ENCODE peak calls at places on chromosome 1, in six cellular contexts. One of them, this sample, is unnamed.
A peak's percentile ranks its signal among the peaks of the same experiment; 100 is the strongest.

GRCh38 chr1:155463865-155464264 is 98.7 kb downstream of the ASH1L start:
- DNase-seq in stomach: no peak
- DNase-seq in BE2C: no peak
- DNase-seq in Calu3: no peak
- DNase-seq in CD8-positive, alpha-beta T cell: no peak
- DNase-seq in BJ: peak; percentile 26
- DNase-seq in this sample: no peak

GRCh38 chr1:1440262-1440772 is 4.8 kb downstream of the VWA1 start:
- DNase-seq in Calu3: no peak
- DNase-seq in BE2C: no peak
- DNase-seq in stomach: no peak
- DNase-seq in CD8-positive, alpha-beta T cell: no peak
- DNase-seq in BJ: no peak
- DNase-seq in this sample: no peak

GRCh38 chr1:84524590-84524989 is 18.2 kb upstream of the GNG5 start:
- DNase-seq in BE2C: no peak
- DNase-seq in Calu3: no peak
- DNase-seq in stomach: no peak
- DNase-seq in CD8-positive, alpha-beta T cell: no peak
- DNase-seq in BJ: no peak
- DNase-seq in this sample: no peak

GRCh38 chr1:214515544-214516433 is 35.6 kb downstream of the PTPN14 start:
- DNase-seq in BJ: no peak
- DNase-seq in BE2C: no peak
- DNase-seq in stomach: no peak
- DNase-seq in CD8-positive, alpha-beta T cell: no peak
- DNase-seq in Calu3: no peak
- DNase-seq in this sample: no peak

GRCh38 chr1:113515498-113515897 is 125.2 kb downstream of the MAGI3 start:
- DNase-seq in Calu3: no peak
- DNase-seq in BJ: no peak
- DNase-seq in CD8-positive, alpha-beta T cell: no peak
- DNase-seq in BE2C: no peak
- DNase-seq in stomach: no peak
- DNase-seq in this sample: no peak

GRCh38 chr1:203519053-203519770 is 25.3 kb downstream of the OPTC start:
- DNase-seq in stomach: peak; percentile 73
- DNase-seq in Calu3: peak; percentile 35
- DNase-seq in BE2C: no peak
- DNase-seq in CD8-positive, alpha-beta T cell: no peak
- DNase-seq in BJ: no peak
- DNase-seq in this sample: no peak

GRCh38 chr1:174964261-174964984 is 35.3 kb upstream of the CACYBP start:
- DNase-seq in stomach: no peak
- DNase-seq in Calu3: peak; percentile 21
- DNase-seq in CD8-positive, alpha-beta T cell: no peak
- DNase-seq in BJ: no peak
- DNase-seq in BE2C: no peak
- DNase-seq in this sample: no peak

GRCh38 chr1:27621067-27621920 is 13.7 kb downstream of the FGR start:
- DNase-seq in stomach: peak; percentile 62
- DNase-seq in CD8-positive, alpha-beta T cell: no peak
- DNase-seq in BJ: no peak
- DNase-seq in Calu3: no peak
- DNase-seq in BE2C: no peak
- DNase-seq in this sample: no peak

GRCh38 chr1:212487774-212488435 is 55.2 kb downstream of the NENF start:
- DNase-seq in Calu3: no peak
- DNase-seq in BJ: no peak
- DNase-seq in CD8-positive, alpha-beta T cell: no peak
- DNase-seq in BE2C: no peak
- DNase-seq in stomach: no peak
- DNase-seq in this sample: no peak

GRCh38 chr1:87325982-87326738 is 2.5 kb upstream of the LMO4 start:
- DNase-seq in BJ: no peak
- DNase-seq in Calu3: peak; percentile 66
- DNase-seq in BE2C: peak; percentile 28
- DNase-seq in CD8-positive, alpha-beta T cell: peak; percentile 59
- DNase-seq in stomach: peak; percentile 30
- DNase-seq in this sample: no peak

GRCh38 chr1:155064109-155064812 is 721 bp downstream of the EFNA4 start:
- DNase-seq in BE2C: peak; percentile 49
- DNase-seq in CD8-positive, alpha-beta T cell: no peak
- DNase-seq in Calu3: no peak
- DNase-seq in BJ: no peak
- DNase-seq in stomach: no peak
- DNase-seq in this sample: no peak

GRCh38 chr1:99843760-99844159 is 6.4 kb upstream of the AGL start:
- DNase-seq in CD8-positive, alpha-beta T cell: no peak
- DNase-seq in BE2C: no peak
- DNase-seq in BJ: no peak
- DNase-seq in stomach: no peak
- DNase-seq in Calu3: no peak
- DNase-seq in this sample: no peak

GRCh38 chr1:229199261-229199850 is 71.6 kb upstream of the RAB4A start:
- DNase-seq in CD8-positive, alpha-beta T cell: no peak
- DNase-seq in BJ: no peak
- DNase-seq in Calu3: peak; percentile 73
- DNase-seq in stomach: peak; percentile 72
- DNase-seq in BE2C: no peak
- DNase-seq in this sample: no peak

GRCh38 chr1:151062738-151063371 is 2.7 kb downstream of the MLLT11 start:
- DNase-seq in Calu3: no peak
- DNase-seq in CD8-positive, alpha-beta T cell: no peak
- DNase-seq in stomach: no peak
- DNase-seq in BE2C: peak; percentile 45
- DNase-seq in BJ: peak; percentile 58
- DNase-seq in this sample: no peak

GRCh38 chr1:29145739-29146437 is 22.2 kb upstream of the TMEM200B start:
- DNase-seq in CD8-positive, alpha-beta T cell: no peak
- DNase-seq in stomach: peak; percentile 20
- DNase-seq in BJ: peak; percentile 55
- DNase-seq in Calu3: no peak
- DNase-seq in BE2C: no peak
- DNase-seq in this sample: no peak

GRCh38 chr1:210587547-210587946 is 258.8 kb downstream of the HHAT start:
- DNase-seq in Calu3: no peak
- DNase-seq in BJ: no peak
- DNase-seq in BE2C: no peak
- DNase-seq in stomach: no peak
- DNase-seq in CD8-positive, alpha-beta T cell: no peak
- DNase-seq in this sample: no peak

GRCh38 chr1:201395936-201396335 is 3.2 kb downstream of the LAD1 start:
- DNase-seq in Calu3: no peak
- DNase-seq in BE2C: no peak
- DNase-seq in BJ: no peak
- DNase-seq in CD8-positive, alpha-beta T cell: no peak
- DNase-seq in stomach: no peak
- DNase-seq in this sample: no peak

GRCh38 chr1:153572569-153573015 is 6.9 kb upstream of the S100A2 start:
- DNase-seq in BJ: no peak
- DNase-seq in Calu3: peak; percentile 92
- DNase-seq in stomach: peak; percentile 91
- DNase-seq in BE2C: peak; percentile 79
- DNase-seq in CD8-positive, alpha-beta T cell: peak; percentile 39
- DNase-seq in this sample: no peak

GRCh38 chr1:219518168-219518905 is 94.6 kb downstream of the ZC3H11B start:
- DNase-seq in BJ: peak; percentile 42
- DNase-seq in stomach: no peak
- DNase-seq in BE2C: no peak
- DNase-seq in Calu3: peak; percentile 53
- DNase-seq in CD8-positive, alpha-beta T cell: no peak
- DNase-seq in this sample: no peak

GRCh38 chr1:201103666-201104065 is 8.6 kb downstream of the CACNA1S start:
- DNase-seq in Calu3: no peak
- DNase-seq in CD8-positive, alpha-beta T cell: no peak
- DNase-seq in BJ: no peak
- DNase-seq in stomach: no peak
- DNase-seq in BE2C: no peak
- DNase-seq in this sample: no peak

DNA sequence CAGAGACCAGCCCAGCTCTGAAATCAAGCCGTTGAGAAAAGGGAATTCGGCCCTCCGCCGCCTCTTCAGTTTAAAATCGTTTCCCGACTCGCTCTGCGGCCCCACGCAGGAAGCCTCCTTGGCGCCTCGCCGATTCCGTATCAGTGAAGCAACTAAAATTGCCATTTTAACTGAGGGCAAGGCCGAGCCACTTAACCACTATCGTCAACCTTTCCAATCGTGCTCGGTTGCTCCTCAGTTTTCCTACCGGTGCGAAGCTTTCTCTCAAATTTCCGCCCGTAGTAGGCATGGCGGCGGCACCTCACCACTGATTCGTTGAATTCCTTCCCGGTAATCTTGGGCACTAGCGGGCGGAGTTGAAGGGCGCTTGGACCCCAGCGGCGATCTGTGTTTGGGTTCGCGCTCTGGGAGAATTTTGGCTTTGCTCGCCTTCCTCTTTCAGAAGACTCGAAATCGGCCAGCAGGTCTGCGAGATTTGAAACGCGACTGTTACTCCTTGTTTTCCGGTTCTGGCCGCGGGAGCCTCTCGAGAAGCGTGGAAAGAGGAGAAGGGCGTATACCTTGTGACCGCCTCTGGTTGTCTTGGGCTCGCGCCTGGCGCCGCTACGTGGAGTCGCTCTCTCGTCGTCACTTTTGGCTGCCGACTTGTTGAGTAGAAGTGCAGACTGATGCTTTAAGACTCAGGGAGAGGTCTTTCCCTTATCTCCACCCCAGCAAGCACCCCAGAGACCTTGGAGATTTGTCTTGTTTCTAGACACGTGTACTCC is at the start of the genes CENPL and DARS2:
- DNase-seq in Calu3: peak; percentile 93
- DNase-seq in BJ: peak; percentile 93
- DNase-seq in stomach: peak; percentile 98
- DNase-seq in BE2C: peak; percentile 95
- DNase-seq in CD8-positive, alpha-beta T cell: peak; percentile 85
- DNase-seq in this sample: peak; percentile 77
- TF ChIP-seq CTCF in Calu3: no peak
- TF ChIP-seq CTCF in BJ: no peak
- TF ChIP-seq CTCF in stomach: no peak
- TF ChIP-seq CTCF in BE2C: no peak
- TF ChIP-seq CTCF in CD8-positive, alpha-beta T cell: no peak
- TF ChIP-seq CTCF in this sample: no peak

DNA sequence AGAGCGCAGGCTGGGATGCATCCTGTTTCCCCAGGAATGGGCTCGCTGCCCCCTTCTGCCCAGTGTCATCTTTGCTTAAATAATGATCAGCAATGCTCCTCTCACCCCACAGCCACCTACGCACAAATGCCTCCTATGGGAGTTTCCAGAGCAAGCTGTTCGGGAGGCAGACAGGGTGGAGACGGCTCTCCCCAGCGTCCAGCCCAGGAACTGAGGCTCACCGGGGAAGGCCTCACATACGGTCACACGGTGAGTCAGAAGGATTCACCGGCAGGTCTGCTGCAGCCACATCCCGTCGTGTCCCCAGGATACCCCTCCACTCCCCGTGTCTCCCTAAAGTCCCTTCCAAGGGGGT is 40.3 kb upstream of the RUNX3 start:
- DNase-seq in stomach: no peak
- DNase-seq in BJ: no peak
- DNase-seq in Calu3: peak; percentile 28
- DNase-seq in BE2C: no peak
- DNase-seq in CD8-positive, alpha-beta T cell: no peak
- DNase-seq in this sample: no peak
- TF ChIP-seq CTCF in stomach: no peak
- TF ChIP-seq CTCF in BJ: no peak
- TF ChIP-seq CTCF in Calu3: no peak
- TF ChIP-seq CTCF in BE2C: no peak
- TF ChIP-seq CTCF in CD8-positive, alpha-beta T cell: no peak
- TF ChIP-seq CTCF in this sample: no peak

GRCh38 chr1:97196825-97197516 is 475.4 kb downstream of the PTBP2 start:
- DNase-seq in stomach: no peak
- DNase-seq in CD8-positive, alpha-beta T cell: no peak
- DNase-seq in BE2C: no peak
- DNase-seq in BJ: no peak
- DNase-seq in Calu3: no peak
- DNase-seq in this sample: no peak

GRCh38 chr1:97190326-97190725 is 468.7 kb downstream of the PTBP2 start:
- DNase-seq in Calu3: no peak
- DNase-seq in stomach: no peak
- DNase-seq in BJ: no peak
- DNase-seq in CD8-positive, alpha-beta T cell: no peak
- DNase-seq in BE2C: no peak
- DNase-seq in this sample: no peak

GRCh38 chr1:97192872-97193572 is 471.4 kb downstream of the PTBP2 start:
- DNase-seq in BE2C: no peak
- DNase-seq in CD8-positive, alpha-beta T cell: no peak
- DNase-seq in Calu3: peak; percentile 50
- DNase-seq in BJ: peak; percentile 71
- DNase-seq in stomach: peak; percentile 55
- DNase-seq in this sample: no peak
- TF ChIP-seq CTCF in BE2C: no peak
- TF ChIP-seq CTCF in CD8-positive, alpha-beta T cell: no peak
- TF ChIP-seq CTCF in Calu3: no peak
- TF ChIP-seq CTCF in BJ: peak; percentile 25
- TF ChIP-seq CTCF in stomach: no peak
- TF ChIP-seq CTCF in this sample: no peak

GRCh38 chr1:7388141-7388487 is 383.0 kb upstream of the VAMP3 start:
- DNase-seq in BE2C: no peak
- DNase-seq in stomach: peak; percentile 26
- DNase-seq in Calu3: no peak
- DNase-seq in CD8-positive, alpha-beta T cell: no peak
- DNase-seq in BJ: no peak
- DNase-seq in this sample: no peak

GRCh38 chr1:7389786-7390603 is 381.1 kb upstream of the VAMP3 start:
- DNase-seq in BE2C: no peak
- DNase-seq in stomach: peak; percentile 21
- DNase-seq in Calu3: no peak
- DNase-seq in BJ: no peak
- DNase-seq in CD8-positive, alpha-beta T cell: no peak
- DNase-seq in this sample: no peak

GRCh38 chr1:7388488-7389185 is 382.5 kb upstream of the VAMP3 start:
- DNase-seq in stomach: peak; percentile 21
- DNase-seq in BJ: no peak
- DNase-seq in CD8-positive, alpha-beta T cell: no peak
- DNase-seq in BE2C: peak; percentile 63
- DNase-seq in Calu3: no peak
- DNase-seq in this sample: no peak

GRCh38 chr1:7390604-7391000 is 380.5 kb upstream of the VAMP3 start:
- DNase-seq in BJ: no peak
- DNase-seq in Calu3: no peak
- DNase-seq in stomach: peak; percentile 10
- DNase-seq in CD8-positive, alpha-beta T cell: no peak
- DNase-seq in BE2C: no peak
- DNase-seq in this sample: no peak

DNA sequence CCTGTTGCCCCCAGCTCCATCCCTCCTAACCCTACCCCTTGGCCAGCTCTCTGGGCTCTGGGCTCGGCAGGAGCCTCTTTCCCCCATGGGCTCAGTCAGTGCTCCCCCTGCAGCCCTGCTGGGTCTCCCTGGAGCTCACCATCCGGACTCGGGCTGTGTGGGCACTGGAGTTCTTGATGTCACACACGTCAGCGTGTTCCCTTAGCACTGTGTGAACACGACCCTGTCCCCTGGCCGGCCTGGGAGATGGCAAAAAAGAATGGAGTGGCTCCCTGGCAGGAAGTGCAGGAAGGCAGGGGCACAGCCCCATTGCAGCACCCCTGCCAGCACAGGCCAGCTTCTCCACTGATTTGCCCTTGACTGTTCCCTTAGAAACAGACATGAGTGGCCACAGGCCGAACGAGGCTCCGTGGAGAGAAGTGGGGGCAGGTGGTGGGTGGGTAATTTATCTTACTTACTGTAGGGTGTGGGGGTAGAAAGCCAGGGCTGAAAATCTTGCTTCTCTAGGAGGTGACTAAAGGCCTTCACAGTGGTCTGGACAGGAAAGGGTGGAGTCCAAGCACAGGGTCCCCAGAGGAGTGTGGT is 381.8 kb upstream of the VAMP3 start:
- DNase-seq in BE2C: peak; percentile 22
- DNase-seq in Calu3: no peak
- DNase-seq in CD8-positive, alpha-beta T cell: no peak
- DNase-seq in BJ: no peak
- DNase-seq in stomach: peak; percentile 17
- DNase-seq in this sample: no peak
- TF ChIP-seq CTCF in BE2C: no peak
- TF ChIP-seq CTCF in Calu3: no peak
- TF ChIP-seq CTCF in CD8-positive, alpha-beta T cell: no peak
- TF ChIP-seq CTCF in BJ: no peak
- TF ChIP-seq CTCF in stomach: no peak
- TF ChIP-seq CTCF in this sample: no peak

This sample was measured in omental fat pad.